ENCODE peak calls at places on chromosome 16, in five cellular contexts. N is HCT116, X is K562, K is GM12878, Y is HepG2. F is an unnamed sample.

GRCh38 chr16:85521737-85522042 is 91.4 kb upstream of the GSE1 start:
- DNase-seq in Y (no peak), X (no peak), K (no peak), N (no peak), F (no peak)

GRCh38 chr16:71637398-71637797 is 11.4 kb downstream of the MARVELD3 start:
- DNase-seq in X (no peak), K (no peak), Y (no peak), N (no peak), F (no peak)

GRCh38 chr16:6947291-6947690 is 385.4 kb upstream of the RBFOX1 start:
- DNase-seq in X (no peak), Y (no peak), N (no peak), K (no peak), F (no peak)

GRCh38 chr16:13793788-13794461 is 126.0 kb upstream of the ERCC4 start:
- DNase-seq in K (no peak), N (no peak), Y (no peak), X (no peak), F (no peak)

GRCh38 chr16:49085689-49086088 is 195.9 kb downstream of the CBLN1 start:
- DNase-seq in N (no peak), X (no peak), Y (no peak), K (no peak), F (no peak)

GRCh38 chr16:86026136-86026905 is 127.4 kb downstream of the IRF8 start:
- DNase-seq in N (no peak), Y (no peak), X (no peak), K (no peak), F (no peak)

GRCh38 chr16:49463529-49463928 is 89.9 kb downstream of the C16orf78 start:
- DNase-seq in K (peak; percentile 72), X (no peak), Y (no peak), N (no peak), F (no peak)

GRCh38 chr16:87132361-87133014 is 184.7 kb downstream of the C16orf95 start:
- DNase-seq in X (no peak), N (peak; percentile 26), K (no peak), Y (peak; percentile 73), F (no peak)

GRCh38 chr16:85383836-85384825 is 229.0 kb upstream of the GSE1 start:
- DNase-seq in Y (no peak), X (no peak), K (no peak), N (no peak), F (peak; percentile 45)

GRCh38 chr16:80803341-80804060 is 897 bp downstream of the CDYL2 start:
- DNase-seq in K (no peak), N (no peak), X (peak; percentile 33), Y (no peak), F (peak; percentile 81)

GRCh38 chr16:931651-932500 is 38.9 kb downstream of the LMF1 start:
- DNase-seq in X (no peak), Y (no peak), N (no peak), K (no peak), F (no peak)

GRCh38 chr16:77775911-77776909 is 12.2 kb upstream of the VAT1L start:
- DNase-seq in Y (peak; percentile 39), X (no peak), K (no peak), N (no peak), F (no peak)

GRCh38 chr16:15970743-15971434 is 21.5 kb downstream of the ABCC1 start:
- DNase-seq in K (no peak), N (no peak), X (no peak), Y (no peak), F (peak; percentile 94)

GRCh38 chr16:1309888-1310831 is 724 bp downstream of the UBE2I start:
- DNase-seq in X (peak; percentile 70), Y (no peak), N (no peak), K (no peak), F (no peak)

GRCh38 chr16:68446941-68447675 is 1.2 kb downstream of the SMPD3 start:
- DNase-seq in Y (no peak), K (no peak), N (no peak), X (no peak), F (peak; percentile 52)

GRCh38 chr16:30775381-30776099 is 11.5 kb downstream of the ZNF629 start:
- DNase-seq in K (no peak), N (peak; percentile 24), Y (peak; percentile 83), X (peak; percentile 86), F (peak; percentile 78)

GRCh38 chr16:53123753-53124152 is 69.0 kb downstream of the CHD9 start:
- DNase-seq in Y (no peak), N (no peak), K (no peak), X (no peak), F (no peak)

GRCh38 chr16:995087-995486 is 13.5 kb downstream of the SOX8 start:
- DNase-seq in N (no peak), Y (no peak), K (no peak), X (no peak), F (no peak)

GRCh38 chr16:576823-577201 is 7.0 kb downstream of the PIGQ start:
- DNase-seq in N (no peak), X (peak; percentile 35), Y (no peak), K (no peak), F (no peak)

GRCh38 chr16:72285728-72286127 is 113.8 kb upstream of the PMFBP1 start:
- DNase-seq in X (no peak), N (no peak), Y (no peak), K (no peak), F (no peak)

GRCh38 chr16:27966756-27967155 is 96.8 kb downstream of the GSG1L start:
- DNase-seq in Y (no peak), K (no peak), N (no peak), X (peak; percentile 20), F (no peak)
- TF ChIP-seq SRF in Y (no peak), K (no peak), N (no peak), X (no peak), F (no peak)

GRCh38 chr16:83713597-83713996 is 94.2 kb upstream of the HSBP1 start:
- DNase-seq in K (no peak), X (peak; percentile 53), Y (no peak), N (no peak), F (no peak)
- TF ChIP-seq SRF in K (no peak), X (no peak), Y (no peak), N (no peak), F (no peak)

DNA sequence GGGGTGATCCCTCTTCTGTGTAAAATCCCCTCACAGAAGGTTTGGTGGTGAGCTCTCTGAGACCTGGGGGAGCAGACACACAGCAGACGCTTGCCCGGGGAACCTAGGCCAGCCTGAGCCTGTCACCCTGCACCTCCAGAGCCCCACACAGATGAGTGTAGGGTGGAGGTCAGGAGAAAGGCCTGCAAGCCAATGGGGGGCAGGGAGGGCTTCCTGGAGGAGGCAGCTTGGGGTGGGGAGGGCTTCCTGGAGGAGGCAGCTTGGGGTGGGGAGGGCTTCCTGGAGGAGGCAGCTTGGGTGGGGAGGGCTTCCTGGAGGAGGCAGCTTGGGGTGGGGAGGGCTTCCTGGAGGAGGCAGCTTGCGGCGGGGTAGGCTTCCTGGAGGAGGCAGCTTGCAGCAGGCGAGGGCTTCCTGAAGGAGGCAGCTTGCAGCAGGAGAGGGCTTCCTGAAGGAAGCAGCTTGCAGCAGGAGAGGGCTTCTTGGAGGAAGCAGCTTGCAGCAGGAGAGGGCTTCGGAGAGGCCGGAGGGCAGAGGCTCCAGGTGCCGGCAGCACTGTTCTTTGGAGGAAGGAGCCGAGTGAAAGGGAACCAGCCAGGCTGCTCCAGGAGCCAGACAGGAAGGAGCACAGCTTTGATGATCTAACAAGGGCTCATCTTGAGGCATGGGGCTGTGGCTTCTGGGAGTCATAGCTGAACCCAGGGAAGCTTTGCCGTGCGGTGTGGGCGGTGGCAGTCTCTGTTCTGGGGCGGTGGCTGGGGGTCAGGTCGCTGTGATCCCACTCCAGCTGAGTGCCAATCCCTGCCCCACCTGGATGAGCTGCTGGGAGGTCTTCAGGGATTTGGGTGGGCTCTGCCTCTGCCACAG is 83.6 kb upstream of the ZNF469 start:
- DNase-seq in X (no peak), K (no peak), Y (no peak), N (no peak), F (no peak)
- TF ChIP-seq SRF in X (no peak), K (no peak), Y (no peak), N (no peak), F (no peak)

GRCh38 chr16:83187404-83187803 is 560.6 kb downstream of the CDH13 start:
- DNase-seq in N (no peak), K (no peak), Y (no peak), X (no peak), F (no peak)
- TF ChIP-seq SRF in N (no peak), K (no peak), Y (no peak), X (no peak), F (no peak)

GRCh38 chr16:67294927-67295326 is 15.6 kb downstream of the PLEKHG4 start:
- DNase-seq in Y (no peak), N (no peak), X (no peak), K (no peak), F (no peak)
- TF ChIP-seq SRF in Y (no peak), N (no peak), X (no peak), K (no peak), F (no peak)